ENCODE peak calls at places on chromosomes 1 and 21, in ten cellular contexts. P is neural crest cell; M is GF-D8; K is activated T-helper 1 cell treated with anti-CD3 and anti-CD28 coated beads, Interleukin-2, amount 50 U/mL, for 16 hours; L is NCI-H2171 treated with DMSO at 0.1 percent for 48 hours; D is GM04503; W is upper lobe of right lung; N is lung microvascular endothelial cell; X is stimulated activated CD8-positive, alpha-beta memory T cell treated with anti-CD3 and anti-CD28 coated beads, Interleukin-7, amount 100 ng/mL, for 1 hour; Y is Caco-2. J is an unnamed sample.

GRCh38 chr1:25711555-25712298 is 88.3 kb upstream of the SELENON start:
- DNase-seq in K (peak), D (no peak), P (no peak), L (no peak), M (peak), X (peak), W (peak), Y (no peak), N (no peak), J (peak)

GRCh38 chr1:89087241-89087640 is 22.2 kb upstream of the GBP1 start:
- DNase-seq in K (no peak), M (no peak), L (no peak), N (no peak), Y (no peak), W (no peak), P (no peak), D (no peak), X (no peak), J (no peak)

GRCh38 chr1:19811206-19811851 is 3.8 kb downstream of the RNF186 start:
- DNase-seq in Y (no peak), N (peak), K (peak), D (no peak), P (peak), X (peak), M (no peak), W (peak), L (no peak), J (peak)

GRCh38 chr1:76433528-76433927 is 359.0 kb downstream of the ST6GALNAC3 start:
- DNase-seq in W (no peak), N (no peak), D (no peak), Y (no peak), K (no peak), P (no peak), X (no peak), L (no peak), M (no peak), J (no peak)

GRCh38 chr1:246773213-246773641 is 49.0 kb downstream of the SCCPDH start:
- DNase-seq in N (no peak), P (no peak), D (no peak), Y (no peak), W (no peak), X (no peak), K (no peak), L (no peak), M (no peak), J (no peak)

GRCh38 chr1:18118078-18118477 is 10.5 kb downstream of the IGSF21 start:
- DNase-seq in M (no peak), N (no peak), D (no peak), W (no peak), L (peak), P (no peak), X (no peak), Y (no peak), K (no peak), J (no peak)

GRCh38 chr1:153697873-153698647 is 19.6 kb downstream of the NPR1 start:
- DNase-seq in W (peak), M (no peak), D (no peak), K (no peak), X (no peak), L (no peak), Y (no peak), P (peak), N (peak), J (no peak)

GRCh38 chr1:67832737-67833594 is at the start of gene GNG12:
- DNase-seq in D (peak), L (peak), K (no peak), M (no peak), W (peak), N (peak), P (peak), X (no peak), Y (peak), J (peak)

GRCh38 chr1:182279724-182280506 is 111.7 kb downstream of the GLUL start:
- DNase-seq in Y (no peak), N (no peak), K (no peak), P (peak), M (no peak), X (no peak), W (no peak), D (no peak), L (peak), J (no peak)

GRCh38 chr1:32138965-32139364 is 31.1 kb downstream of the KPNA6 start:
- DNase-seq in M (no peak), N (peak), W (no peak), X (no peak), D (no peak), Y (no peak), P (no peak), K (no peak), L (no peak), J (no peak)

GRCh38 chr1:234692961-234693360 is 83.0 kb upstream of the IRF2BP2 start:
- DNase-seq in M (no peak), W (no peak), K (no peak), P (no peak), N (no peak), L (peak), X (no peak), Y (no peak), D (no peak), J (no peak)

GRCh38 chr1:184456189-184456588 is 69.4 kb downstream of the C1orf21 start:
- DNase-seq in P (no peak), L (peak), K (no peak), X (no peak), N (no peak), W (no peak), Y (no peak), M (peak), D (no peak), J (no peak)

GRCh38 chr1:17624540-17625256 is 85.2 kb downstream of the ARHGEF10L start:
- DNase-seq in W (peak), Y (no peak), N (no peak), M (no peak), X (no peak), L (peak), K (no peak), D (no peak), P (no peak), J (no peak)

GRCh38 chr1:91842056-91842455 is 43.9 kb downstream of the TGFBR3 start:
- DNase-seq in W (no peak), P (no peak), D (no peak), Y (no peak), M (no peak), K (no peak), L (no peak), N (no peak), X (no peak), J (no peak)

GRCh38 chr1:24122776-24123175 is 10.8 kb upstream of the MYOM3 start:
- DNase-seq in M (no peak), K (no peak), L (no peak), D (no peak), P (no peak), Y (no peak), N (no peak), W (peak), X (no peak), J (no peak)

GRCh38 chr1:42922687-42923366 is 35.8 kb downstream of the SLC2A1 start:
- DNase-seq in P (peak), M (peak), Y (peak), N (peak), K (peak), W (no peak), D (peak), L (peak), X (no peak), J (no peak)

GRCh38 chr1:199612976-199613774 is 414.3 kb upstream of the NR5A2 start:
- DNase-seq in K (no peak), L (no peak), N (no peak), D (no peak), Y (no peak), P (no peak), W (no peak), M (peak), X (no peak), J (no peak)

GRCh38 chr1:66938618-66939017 is 13.8 kb downstream of the MIER1 start:
- DNase-seq in P (no peak), N (peak), L (no peak), W (no peak), Y (no peak), M (no peak), D (no peak), X (no peak), K (no peak), J (no peak)

GRCh38 chr1:59107516-59107915 is 189.4 kb upstream of the FGGY start:
- DNase-seq in D (no peak), M (no peak), Y (no peak), K (no peak), W (no peak), X (no peak), L (peak), P (no peak), N (no peak), J (no peak)

GRCh38 chr21:25670726-25671125 is 31.7 kb downstream of the JAM2 start:
- DNase-seq in X (no peak), L (no peak), K (no peak), D (no peak), N (peak), Y (no peak), M (no peak), P (no peak), W (no peak), J (no peak)

GRCh38 chr21:33674226-33674625 is 31.9 kb downstream of the ITSN1 start:
- DNase-seq in M (no peak), X (no peak), L (no peak), Y (no peak), W (no peak), P (no peak), K (no peak), D (no peak), N (no peak), J (no peak)

GRCh38 chr1:205243355-205244191 is 15.8 kb downstream of the TMCC2 start:
- DNase-seq in W (peak), K (no peak), L (peak), Y (peak), M (no peak), N (no peak), D (no peak), P (no peak), X (no peak), J (no peak)

GRCh38 chr1:115650961-115651360 is 9.2 kb downstream of the VANGL1 start:
- DNase-seq in L (no peak), X (no peak), W (no peak), M (no peak), Y (no peak), D (no peak), K (no peak), P (no peak), N (no peak), J (no peak)

GRCh38 chr1:110594466-110595076 is 11.6 kb downstream of the KCNA2 start:
- DNase-seq in D (no peak), X (no peak), L (no peak), K (no peak), M (no peak), N (no peak), P (no peak), W (no peak), Y (no peak), J (peak)

GRCh38 chr21:19864456-19864855 is 1133.8 kb upstream of the NCAM2 start:
- DNase-seq in X (no peak), M (no peak), D (no peak), P (no peak), K (no peak), Y (no peak), L (no peak), W (no peak), N (no peak), J (no peak)

GRCh38 chr21:41630249-41630648 is 122.3 kb upstream of the TMPRSS2 start:
- DNase-seq in Y (no peak), W (no peak), P (no peak), L (no peak), X (no peak), M (no peak), D (peak), K (no peak), N (peak), J (no peak)

GRCh38 chr1:155379180-155379876 is 58.6 kb downstream of the RUSC1 start:
- DNase-seq in Y (no peak), X (no peak), N (peak), M (no peak), D (peak), W (no peak), L (peak), K (no peak), P (no peak), J (no peak)

GRCh38 chr1:21783679-21784603 is 992 bp upstream of the USP48 start:
- DNase-seq in Y (no peak), M (peak), W (peak), X (no peak), L (peak), N (peak), D (no peak), P (no peak), K (no peak), J (no peak)

GRCh38 chr1:48571303-48571987 is 99.4 kb upstream of the SPATA6 start:
- DNase-seq in D (no peak), L (no peak), N (no peak), K (no peak), M (no peak), P (no peak), X (no peak), Y (no peak), W (no peak), J (no peak)

GRCh38 chr1:30928171-30928570 is 19.6 kb upstream of the SDC3 start:
- DNase-seq in N (no peak), L (no peak), D (no peak), M (no peak), K (no peak), W (no peak), Y (no peak), P (no peak), X (no peak), J (peak)

GRCh38 chr1:227998374-227999055 is 8.3 kb upstream of the WNT3A start:
- DNase-seq in L (no peak), D (no peak), Y (no peak), W (no peak), N (no peak), X (no peak), K (no peak), P (no peak), M (no peak), J (peak)

GRCh38 chr1:229093546-229094336 is 177.2 kb upstream of the RAB4A start:
- DNase-seq in P (no peak), M (no peak), X (no peak), N (no peak), K (no peak), Y (peak), W (no peak), L (no peak), D (no peak), J (no peak)

GRCh38 chr1:38128926-38129453 is 82.4 kb upstream of the POU3F1 start:
- DNase-seq in L (no peak), P (no peak), N (no peak), W (no peak), D (no peak), K (no peak), M (no peak), Y (no peak), X (no peak), J (no peak)

GRCh38 chr1:168498159-168498609 is 45.6 kb downstream of the XCL2 start:
- DNase-seq in L (peak), K (no peak), X (no peak), Y (no peak), P (no peak), N (no peak), W (no peak), M (no peak), D (no peak), J (no peak)

GRCh38 chr1:79193211-79194079 is 186.9 kb upstream of the ADGRL4 start:
- DNase-seq in D (no peak), M (no peak), W (no peak), N (peak), P (no peak), X (no peak), K (no peak), Y (no peak), L (no peak), J (no peak)